ENCODE peak calls at places on chromosome 1, in six cellular contexts. One of them, this sample, is unnamed.

GRCh38 chr1:169901119-169901518 is 7.4 kb upstream of the SCYL3 start:
- DNase-seq in HFF-Myc: no peak
- DNase-seq in bronchial epithelial cell: no peak
- DNase-seq in NT2/D1: no peak
- DNase-seq in IMR-90: no peak
- DNase-seq in neuronal stem cell: no peak
- DNase-seq in this sample: no peak

GRCh38 chr1:117370509-117370908 is 3.3 kb downstream of the MAN1A2 start:
- DNase-seq in HFF-Myc: no peak
- DNase-seq in bronchial epithelial cell: no peak
- DNase-seq in NT2/D1: no peak
- DNase-seq in IMR-90: no peak
- DNase-seq in neuronal stem cell: no peak
- DNase-seq in this sample: no peak

GRCh38 chr1:216626394-216627067 is 96.7 kb downstream of the ESRRG start:
- DNase-seq in HFF-Myc: no peak
- DNase-seq in bronchial epithelial cell: no peak
- DNase-seq in NT2/D1: no peak
- DNase-seq in IMR-90: no peak
- DNase-seq in neuronal stem cell: no peak
- DNase-seq in this sample: no peak

GRCh38 chr1:65065535-65066378 is 82.2 kb upstream of the AK4 start:
- DNase-seq in HFF-Myc: no peak
- DNase-seq in bronchial epithelial cell: no peak
- DNase-seq in NT2/D1: no peak
- DNase-seq in IMR-90: no peak
- DNase-seq in neuronal stem cell: peak; percentile 27
- DNase-seq in this sample: no peak

GRCh38 chr1:53155534-53155933 is 13.1 kb upstream of the SLC1A7 start:
- DNase-seq in HFF-Myc: no peak
- DNase-seq in bronchial epithelial cell: no peak
- DNase-seq in NT2/D1: no peak
- DNase-seq in IMR-90: no peak
- DNase-seq in neuronal stem cell: no peak
- DNase-seq in this sample: no peak

GRCh38 chr1:59332983-59333382 is 36.1 kb downstream of the FGGY start:
- DNase-seq in HFF-Myc: peak; percentile 32
- DNase-seq in bronchial epithelial cell: peak; percentile 79
- DNase-seq in NT2/D1: no peak
- DNase-seq in IMR-90: peak; percentile 75
- DNase-seq in neuronal stem cell: no peak
- DNase-seq in this sample: peak; percentile 60

GRCh38 chr1:84037758-84038611 is 39.1 kb upstream of the TTLL7 start:
- DNase-seq in HFF-Myc: no peak
- DNase-seq in bronchial epithelial cell: peak; percentile 46
- DNase-seq in NT2/D1: peak; percentile 13
- DNase-seq in IMR-90: no peak
- DNase-seq in neuronal stem cell: no peak
- DNase-seq in this sample: no peak

GRCh38 chr1:80457409-80457808 is 1343.3 kb upstream of the ADGRL2 start:
- DNase-seq in HFF-Myc: no peak
- DNase-seq in bronchial epithelial cell: no peak
- DNase-seq in NT2/D1: no peak
- DNase-seq in IMR-90: no peak
- DNase-seq in neuronal stem cell: peak; percentile 21
- DNase-seq in this sample: no peak

GRCh38 chr1:233668146-233668724 is 54.3 kb downstream of the KCNK1 start:
- DNase-seq in HFF-Myc: peak; percentile 74
- DNase-seq in bronchial epithelial cell: no peak
- DNase-seq in NT2/D1: no peak
- DNase-seq in IMR-90: no peak
- DNase-seq in neuronal stem cell: no peak
- DNase-seq in this sample: no peak

GRCh38 chr1:87200875-87201638 is 127.6 kb upstream of the LMO4 start:
- DNase-seq in HFF-Myc: no peak
- DNase-seq in bronchial epithelial cell: peak; percentile 73
- DNase-seq in NT2/D1: no peak
- DNase-seq in IMR-90: no peak
- DNase-seq in neuronal stem cell: no peak
- DNase-seq in this sample: no peak

GRCh38 chr1:231369282-231369681 is 31.2 kb downstream of the SPRTN start:
- DNase-seq in HFF-Myc: no peak
- DNase-seq in bronchial epithelial cell: no peak
- DNase-seq in NT2/D1: no peak
- DNase-seq in IMR-90: no peak
- DNase-seq in neuronal stem cell: no peak
- DNase-seq in this sample: no peak

GRCh38 chr1:53077599-53077965 is 15.6 kb downstream of the PODN start:
- DNase-seq in HFF-Myc: no peak
- DNase-seq in bronchial epithelial cell: no peak
- DNase-seq in NT2/D1: no peak
- DNase-seq in IMR-90: no peak
- DNase-seq in neuronal stem cell: no peak
- DNase-seq in this sample: no peak

GRCh38 chr1:230401763-230402294 is 24.3 kb downstream of the PGBD5 start:
- DNase-seq in HFF-Myc: no peak
- DNase-seq in bronchial epithelial cell: no peak
- DNase-seq in NT2/D1: no peak
- DNase-seq in IMR-90: peak; percentile 26
- DNase-seq in neuronal stem cell: no peak
- DNase-seq in this sample: peak; percentile 38

GRCh38 chr1:20343937-20344302 is 53.2 kb downstream of the VWA5B1 start:
- DNase-seq in HFF-Myc: no peak
- DNase-seq in bronchial epithelial cell: no peak
- DNase-seq in NT2/D1: no peak
- DNase-seq in IMR-90: no peak
- DNase-seq in neuronal stem cell: no peak
- DNase-seq in this sample: no peak

GRCh38 chr1:42168397-42168682 is 3.8 kb upstream of the GUCA2A start:
- DNase-seq in HFF-Myc: no peak
- DNase-seq in bronchial epithelial cell: no peak
- DNase-seq in NT2/D1: no peak
- DNase-seq in IMR-90: no peak
- DNase-seq in neuronal stem cell: no peak
- DNase-seq in this sample: no peak

GRCh38 chr1:32538887-32539583 is at the start of gene ZBTB8A:
- DNase-seq in HFF-Myc: peak; percentile 29
- DNase-seq in bronchial epithelial cell: peak; percentile 63
- DNase-seq in NT2/D1: peak; percentile 40
- DNase-seq in IMR-90: peak; percentile 52
- DNase-seq in neuronal stem cell: peak; percentile 44
- DNase-seq in this sample: peak; percentile 56

GRCh38 chr1:39270368-39270767 is 65.9 kb downstream of the MACF1 start:
- DNase-seq in HFF-Myc: no peak
- DNase-seq in bronchial epithelial cell: no peak
- DNase-seq in NT2/D1: no peak
- DNase-seq in IMR-90: no peak
- DNase-seq in neuronal stem cell: no peak
- DNase-seq in this sample: no peak

GRCh38 chr1:198686069-198686728 is 47.4 kb downstream of the PTPRC start:
- DNase-seq in HFF-Myc: no peak
- DNase-seq in bronchial epithelial cell: peak; percentile 64
- DNase-seq in NT2/D1: no peak
- DNase-seq in IMR-90: peak; percentile 64
- DNase-seq in neuronal stem cell: peak; percentile 9
- DNase-seq in this sample: peak; percentile 70

GRCh38 chr1:198687429-198687828 is 48.6 kb downstream of the PTPRC start:
- DNase-seq in HFF-Myc: no peak
- DNase-seq in bronchial epithelial cell: no peak
- DNase-seq in NT2/D1: no peak
- DNase-seq in IMR-90: no peak
- DNase-seq in neuronal stem cell: no peak
- DNase-seq in this sample: no peak

GRCh38 chr1:198693321-198693720 is 54.5 kb downstream of the PTPRC start:
- DNase-seq in HFF-Myc: no peak
- DNase-seq in bronchial epithelial cell: peak; percentile 22
- DNase-seq in NT2/D1: no peak
- DNase-seq in IMR-90: no peak
- DNase-seq in neuronal stem cell: no peak
- DNase-seq in this sample: no peak

GRCh38 chr1:198694542-198694941 is 55.7 kb downstream of the PTPRC start:
- DNase-seq in HFF-Myc: no peak
- DNase-seq in bronchial epithelial cell: no peak
- DNase-seq in NT2/D1: no peak
- DNase-seq in IMR-90: no peak
- DNase-seq in neuronal stem cell: no peak
- DNase-seq in this sample: no peak

DNA sequence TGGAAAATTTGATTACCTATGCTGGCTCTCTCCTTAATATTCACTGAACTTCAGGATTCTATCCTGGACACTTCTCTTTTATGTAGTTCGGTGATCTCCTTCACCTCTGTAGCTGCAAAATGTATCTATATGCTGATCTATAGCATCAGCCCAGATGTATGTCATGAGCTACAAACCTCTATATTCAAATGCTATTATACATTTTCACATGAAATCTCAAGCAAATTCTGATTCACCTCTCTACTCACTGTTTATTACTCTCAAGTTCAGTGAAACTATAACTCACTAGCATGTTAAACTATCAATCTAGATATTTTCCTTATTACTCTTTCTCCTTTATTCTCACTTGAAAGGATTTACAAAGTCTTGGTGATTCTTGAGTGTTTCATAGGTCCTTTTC is 52.2 kb downstream of the PTPRC start:
- DNase-seq in HFF-Myc: no peak
- DNase-seq in bronchial epithelial cell: no peak
- DNase-seq in NT2/D1: no peak
- DNase-seq in IMR-90: no peak
- DNase-seq in neuronal stem cell: no peak
- DNase-seq in this sample: no peak
- H3K4me3 ChIP-seq in HFF-Myc: no peak overlapping the region
- H3K4me3 ChIP-seq in bronchial epithelial cell: no peak overlapping the region
- H3K4me3 ChIP-seq in NT2/D1: no peak overlapping the region
- H3K4me3 ChIP-seq in IMR-90: no peak overlapping the region
- H3K4me3 ChIP-seq in neuronal stem cell: no peak overlapping the region
- H3K4me3 ChIP-seq in this sample: no peak overlapping the region

DNA sequence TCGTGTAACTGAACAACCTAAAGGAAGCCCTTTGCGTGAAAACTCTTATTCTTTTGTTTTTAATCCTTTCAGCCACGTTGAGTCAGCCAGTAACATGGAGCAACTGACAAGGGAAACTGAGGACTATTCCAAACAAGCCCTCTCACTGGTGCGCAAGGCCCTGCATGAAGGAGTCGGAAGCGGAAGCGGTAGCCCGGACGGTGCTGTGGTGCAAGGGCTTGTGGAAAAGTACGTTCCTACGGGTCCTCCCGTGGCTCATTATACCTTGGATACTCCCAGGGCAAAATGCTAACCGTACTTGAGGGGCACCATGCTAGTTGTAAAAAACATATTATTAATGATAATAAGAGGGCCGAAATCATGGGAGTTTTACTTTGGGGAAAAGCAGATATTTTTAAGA is 49.4 kb downstream of the LAMC2 start:
- DNase-seq in HFF-Myc: no peak
- DNase-seq in bronchial epithelial cell: no peak
- DNase-seq in NT2/D1: no peak
- DNase-seq in IMR-90: no peak
- DNase-seq in neuronal stem cell: no peak
- DNase-seq in this sample: peak; percentile 60
- H3K4me3 ChIP-seq in HFF-Myc: peak overlapping the region; percentile 40
- H3K4me3 ChIP-seq in bronchial epithelial cell: no peak overlapping the region
- H3K4me3 ChIP-seq in NT2/D1: no peak overlapping the region
- H3K4me3 ChIP-seq in IMR-90: peak overlapping the region; percentile 41
- H3K4me3 ChIP-seq in neuronal stem cell: no peak overlapping the region
- H3K4me3 ChIP-seq in this sample: peak overlapping the region; percentile 48

DNA sequence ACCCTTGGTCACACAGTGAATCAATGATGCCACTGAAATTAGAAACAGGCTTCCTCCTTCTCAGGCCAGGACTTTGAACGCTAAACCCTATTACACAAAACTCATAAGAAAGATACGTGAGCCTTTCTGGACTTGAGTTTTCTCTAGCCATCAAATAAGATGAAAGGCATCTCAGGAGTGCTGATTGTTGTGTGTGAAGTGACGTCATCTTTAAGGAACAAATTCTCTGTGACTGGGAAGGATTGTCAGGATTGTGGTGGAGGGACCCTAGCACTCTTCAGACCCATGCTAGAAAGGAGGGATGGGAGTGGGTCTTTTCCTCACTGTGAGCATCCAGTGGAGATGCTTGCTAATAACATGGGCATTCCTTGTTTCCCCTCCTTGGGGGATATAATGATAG is 40.0 kb downstream of the SPATA46 start:
- DNase-seq in HFF-Myc: no peak
- DNase-seq in bronchial epithelial cell: no peak
- DNase-seq in NT2/D1: no peak
- DNase-seq in IMR-90: no peak
- DNase-seq in neuronal stem cell: no peak
- DNase-seq in this sample: no peak
- H3K4me3 ChIP-seq in HFF-Myc: no peak overlapping the region
- H3K4me3 ChIP-seq in bronchial epithelial cell: no peak overlapping the region
- H3K4me3 ChIP-seq in NT2/D1: no peak overlapping the region
- H3K4me3 ChIP-seq in IMR-90: no peak overlapping the region
- H3K4me3 ChIP-seq in neuronal stem cell: no peak overlapping the region
- H3K4me3 ChIP-seq in this sample: no peak overlapping the region

GRCh38 chr1:50973255-50973654 is 3.2 kb downstream of the CDKN2C start:
- DNase-seq in HFF-Myc: no peak
- DNase-seq in bronchial epithelial cell: no peak
- DNase-seq in NT2/D1: no peak
- DNase-seq in IMR-90: no peak
- DNase-seq in neuronal stem cell: no peak
- DNase-seq in this sample: no peak

GRCh38 chr1:50974618-50974935 is 4.5 kb downstream of the CDKN2C start:
- DNase-seq in HFF-Myc: no peak
- DNase-seq in bronchial epithelial cell: no peak
- DNase-seq in NT2/D1: no peak
- DNase-seq in IMR-90: no peak
- DNase-seq in neuronal stem cell: no peak
- DNase-seq in this sample: no peak

GRCh38 chr1:50975436-50975835 is 5.4 kb downstream of the CDKN2C start:
- DNase-seq in HFF-Myc: no peak
- DNase-seq in bronchial epithelial cell: no peak
- DNase-seq in NT2/D1: no peak
- DNase-seq in IMR-90: no peak
- DNase-seq in neuronal stem cell: no peak
- DNase-seq in this sample: no peak

GRCh38 chr1:50972766-50973165 is 2.7 kb downstream of the CDKN2C start:
- DNase-seq in HFF-Myc: no peak
- DNase-seq in bronchial epithelial cell: no peak
- DNase-seq in NT2/D1: no peak
- DNase-seq in IMR-90: no peak
- DNase-seq in neuronal stem cell: no peak
- DNase-seq in this sample: no peak

DNA sequence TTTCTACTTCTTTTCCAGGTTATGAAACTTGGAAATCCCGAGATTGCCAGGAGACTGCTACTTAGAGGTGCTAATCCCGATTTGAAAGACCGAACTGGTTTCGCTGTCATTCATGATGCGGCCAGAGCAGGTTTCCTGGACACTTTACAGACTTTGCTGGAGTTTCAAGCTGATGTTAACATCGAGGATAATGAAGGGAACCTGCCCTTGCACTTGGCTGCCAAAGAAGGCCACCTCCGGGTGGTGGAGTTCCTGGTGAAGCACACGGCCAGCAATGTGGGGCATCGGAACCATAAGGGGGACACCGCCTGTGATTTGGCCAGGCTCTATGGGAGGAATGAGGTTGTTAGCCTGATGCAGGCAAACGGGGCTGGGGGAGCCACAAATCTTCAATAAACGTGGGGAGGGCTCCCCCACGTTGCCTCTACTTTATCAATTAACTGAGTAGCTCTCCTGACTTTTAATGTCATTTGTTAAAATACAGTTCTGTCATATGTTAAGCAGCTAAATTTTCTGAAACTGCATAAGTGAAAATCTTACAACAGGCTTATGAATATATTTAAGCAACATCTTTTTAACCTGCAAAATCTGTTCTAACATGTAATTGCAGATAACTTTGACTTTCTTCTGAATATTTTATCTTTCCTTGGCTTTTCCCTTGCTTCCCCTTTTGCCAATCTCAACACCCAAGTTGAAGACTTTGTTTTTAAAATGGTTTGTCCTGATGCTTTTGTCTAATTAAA is 4.0 kb downstream of the CDKN2C start:
- DNase-seq in HFF-Myc: no peak
- DNase-seq in bronchial epithelial cell: no peak
- DNase-seq in NT2/D1: no peak
- DNase-seq in IMR-90: no peak
- DNase-seq in neuronal stem cell: no peak
- DNase-seq in this sample: no peak
- H3K4me3 ChIP-seq in HFF-Myc: no peak overlapping the region
- H3K4me3 ChIP-seq in bronchial epithelial cell: no peak overlapping the region
- H3K4me3 ChIP-seq in NT2/D1: no peak overlapping the region
- H3K4me3 ChIP-seq in IMR-90: no peak overlapping the region
- H3K4me3 ChIP-seq in neuronal stem cell: no peak overlapping the region
- H3K4me3 ChIP-seq in this sample: no peak overlapping the region